ENCODE peak calls at places on chromosomes 1 and 21, in ten cellular contexts. A is AG09309, B is RWPE1, N is nephron progenitor cell, I is GM20000, K is fibroblast of mammary gland, J is progenitor cell of endocrine pancreas, G is cardiac fibroblast, E is endothelial cell, L is lower lobe of right lung. R is an unnamed sample.
A peak's percentile ranks its signal among the peaks of the same experiment; 100 is the strongest.

GRCh38 chr1:152191711-152192110 is 32.3 kb downstream of the HRNR start:
- DNase-seq in J (no peak), E (no peak), A (no peak), G (no peak), I (no peak), B (no peak), N (no peak), K (no peak), L (no peak), R (no peak)

GRCh38 chr1:183124259-183124658 is 61.8 kb upstream of the LAMC2 start:
- DNase-seq in N (no peak), J (no peak), I (no peak), B (no peak), E (no peak), L (no peak), K (no peak), A (no peak), G (peak; percentile 30), R (no peak)

GRCh38 chr1:175808573-175808972 is 65.2 kb upstream of the TNR start:
- DNase-seq in A (no peak), K (no peak), J (no peak), I (no peak), G (no peak), N (no peak), B (no peak), E (no peak), L (no peak), R (no peak)

GRCh38 chr1:91749690-91750335 is 136.1 kb downstream of the TGFBR3 start:
- DNase-seq in E (no peak), B (no peak), I (no peak), L (no peak), J (no peak), K (no peak), A (no peak), N (no peak), G (no peak), R (no peak)

GRCh38 chr1:224696891-224697765 is 81.0 kb downstream of the CNIH3 start:
- DNase-seq in E (no peak), B (peak; percentile 38), K (peak; percentile 87), A (peak; percentile 41), J (no peak), L (no peak), N (no peak), G (peak; percentile 69), I (no peak), R (no peak)

GRCh38 chr1:182484531-182485257 is 34.7 kb downstream of the RGSL1 start:
- DNase-seq in G (no peak), E (peak; percentile 23), L (no peak), B (peak; percentile 6), I (peak; percentile 31), N (peak; percentile 3), J (peak; percentile 13), K (no peak), A (no peak), R (no peak)

GRCh38 chr1:56933161-56933560 is 32.7 kb downstream of the C8B start:
- DNase-seq in E (no peak), G (no peak), L (no peak), B (no peak), J (no peak), I (no peak), N (no peak), A (no peak), K (no peak), R (no peak)

GRCh38 chr1:28087614-28088167 is 719 bp downstream of the EYA3 start:
- DNase-seq in I (no peak), G (peak; percentile 45), B (peak; percentile 28), J (no peak), K (peak; percentile 21), L (no peak), E (peak; percentile 22), N (peak; percentile 13), A (no peak), R (no peak)

GRCh38 chr21:35170244-35170756 is 121.2 kb upstream of the RUNX1 start:
- DNase-seq in L (no peak), N (no peak), J (no peak), E (no peak), A (no peak), I (no peak), B (no peak), K (no peak), G (no peak), R (no peak)

GRCh38 chr1:119293777-119294176 is 74.8 kb upstream of the HAO2 start:
- DNase-seq in B (no peak), I (no peak), K (no peak), L (no peak), G (no peak), J (no peak), A (no peak), E (no peak), N (peak; percentile 15), R (no peak)

DNA sequence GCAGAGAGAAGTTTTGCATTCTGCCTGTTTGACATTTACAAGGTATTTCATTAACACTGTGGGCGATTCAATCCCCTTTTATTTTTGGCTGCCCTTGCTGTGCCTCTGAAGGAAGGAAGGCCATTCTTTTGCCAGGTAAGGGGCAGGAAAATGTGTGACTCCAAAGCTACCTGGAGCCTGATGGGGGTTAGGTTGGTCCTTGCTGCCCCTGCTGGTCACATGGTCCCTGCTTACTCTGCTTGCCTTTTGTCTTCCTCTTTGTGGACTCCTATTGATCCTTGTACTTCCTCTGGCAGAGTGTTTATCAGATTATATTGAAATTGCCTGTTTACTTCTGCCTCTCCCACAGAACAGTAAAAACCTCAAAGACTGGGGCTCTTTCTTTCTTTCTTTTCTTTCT is 65.7 kb downstream of the ST6GALNAC3 start:
- DNase-seq in N (no peak), J (no peak), B (no peak), L (no peak), K (no peak), E (no peak), I (no peak), A (no peak), G (no peak), R (no peak)
- TF ChIP-seq CTCF in N (peak; percentile 12), J (peak; percentile 45), B (no peak), L (no peak), K (no peak), E (no peak), I (no peak), A (no peak), G (no peak), R (no peak)

DNA sequence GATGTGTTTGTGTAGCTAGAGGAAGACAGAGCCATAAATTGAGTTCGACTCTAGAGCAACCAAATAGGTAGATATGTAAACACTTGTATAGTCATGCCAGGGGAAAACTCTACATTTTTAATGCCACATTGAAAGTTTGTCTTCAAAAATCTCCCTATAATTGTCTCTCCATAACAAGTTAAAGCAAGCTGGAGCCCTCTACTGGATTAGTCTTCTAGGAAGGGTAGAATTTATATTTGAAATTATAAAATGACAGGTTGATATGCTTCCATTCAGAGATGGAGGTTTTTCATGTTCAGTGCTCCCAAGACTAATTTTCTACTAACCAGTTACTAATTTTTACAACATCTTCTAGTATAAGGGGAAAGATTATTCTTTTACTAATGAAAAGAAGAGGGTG is 13.1 kb upstream of the COL24A1 start:
- DNase-seq in N (no peak), L (no peak), A (no peak), K (peak; percentile 7), I (no peak), G (peak; percentile 21), E (no peak), J (no peak), B (no peak), R (no peak)
- TF ChIP-seq CTCF in N (no peak), L (no peak), A (peak; percentile 45), K (peak; percentile 18), I (no peak), G (peak; percentile 11), E (no peak), J (no peak), B (no peak), R (no peak)

DNA sequence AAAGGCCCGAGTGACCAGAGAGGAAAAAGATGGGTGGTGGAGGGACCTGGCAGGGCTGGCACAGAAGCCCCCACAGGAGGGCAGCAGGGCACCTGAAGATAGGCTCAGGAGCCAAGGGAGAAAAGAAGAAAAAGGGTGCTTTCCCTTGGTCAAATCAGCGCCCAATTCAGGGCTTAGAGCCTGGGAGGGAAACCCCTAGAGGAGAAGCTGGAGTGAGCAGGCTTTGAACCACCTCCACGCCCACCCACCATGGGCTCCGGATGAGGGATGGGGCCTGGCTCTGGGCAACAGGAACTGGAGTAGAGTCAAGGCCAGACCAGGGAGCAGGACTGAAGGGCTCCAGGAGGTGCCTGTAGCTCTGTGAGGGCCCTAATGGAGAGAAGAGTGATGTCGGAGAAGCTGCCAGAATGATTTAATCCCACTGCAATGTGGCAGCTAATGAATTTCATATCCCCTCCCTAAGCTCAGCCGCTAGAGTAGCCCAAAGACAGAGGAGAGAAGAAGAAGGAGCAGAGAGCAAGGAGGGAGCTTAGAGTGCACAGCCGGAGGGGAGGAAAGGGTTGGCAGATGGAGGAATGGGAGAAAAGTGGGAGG is 12.0 kb upstream of the PRELP start:
- DNase-seq in A (no peak), B (no peak), N (no peak), G (peak; percentile 32), E (no peak), L (no peak), I (no peak), J (no peak), K (peak; percentile 29), R (no peak)
- TF ChIP-seq CTCF in A (peak; percentile 29), B (no peak), N (no peak), G (no peak), E (no peak), L (no peak), I (no peak), J (no peak), K (peak; percentile 1), R (no peak)

DNA sequence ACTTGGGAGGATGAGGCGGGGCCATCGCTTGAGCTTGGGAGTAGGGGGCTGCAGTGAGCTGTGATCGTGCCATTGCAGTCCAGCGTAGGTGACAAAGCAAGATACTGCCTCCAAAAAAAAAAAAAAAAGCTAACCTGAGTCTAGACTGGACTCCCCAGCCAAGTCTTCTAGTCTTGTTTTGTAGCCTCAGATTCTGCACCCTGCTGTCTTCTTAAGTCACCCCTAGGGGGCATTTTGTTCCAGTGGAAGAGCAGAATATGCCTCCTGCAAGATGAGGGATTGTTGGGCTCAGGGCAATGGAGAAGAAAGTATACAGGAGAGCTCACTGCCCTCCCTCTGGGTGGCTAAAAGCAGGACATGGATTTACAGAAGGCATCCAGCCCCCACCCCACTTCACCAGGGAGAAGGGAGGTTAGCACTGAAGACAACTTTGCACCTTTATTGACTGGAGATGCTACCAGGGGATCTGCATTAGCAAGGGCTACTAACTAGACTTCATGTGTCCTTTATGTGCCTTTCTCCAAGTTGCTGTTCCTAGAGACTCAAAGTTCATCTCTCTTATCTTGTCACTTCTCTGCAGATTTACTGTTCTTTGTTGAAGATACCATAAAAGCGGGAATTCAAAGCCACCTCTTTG is 15.3 kb upstream of the RNF187 start:
- DNase-seq in N (no peak), A (no peak), G (peak; percentile 74), B (peak; percentile 36), J (no peak), K (peak; percentile 66), I (peak; percentile 65), E (no peak), L (no peak), R (no peak)
- TF ChIP-seq CTCF in N (peak; percentile 43), A (peak; percentile 56), G (peak; percentile 69), B (no peak), J (peak; percentile 50), K (peak; percentile 66), I (peak; percentile 54), E (peak; percentile 38), L (peak; percentile 46), R (peak; percentile 39)

GRCh38 chr21:18661842-18662241 is 258.3 kb upstream of the TMPRSS15 start:
- DNase-seq in B (no peak), G (no peak), J (no peak), E (no peak), N (no peak), I (no peak), L (no peak), K (no peak), A (no peak), R (no peak)
- TF ChIP-seq CTCF in B (no peak), G (no peak), J (no peak), E (no peak), N (no peak), I (no peak), L (no peak), K (no peak), A (no peak), R (no peak)

R was measured in heart left ventricle.